ENCODE peak calls at places on chromosomes 3 and 15, in ten cellular contexts. C, I, U, H, N, B, Q, R, O and J are unnamed samples.

GRCh38 chr3:66703501-66703900 is 202.7 kb upstream of the LRIG1 start:
- DNase-seq in C (no peak), I (no peak), U (no peak), H (no peak), N (no peak), B (no peak), Q (peak; percentile 44), R (no peak), O (no peak), J (no peak)

GRCh38 chr15:72835289-72835890 is 51.8 kb upstream of the ADPGK start:
- DNase-seq in C (no peak), I (no peak), U (peak; percentile 80), H (no peak), N (peak; percentile 82), B (no peak), Q (peak; percentile 49), R (no peak), O (no peak), J (no peak)

GRCh38 chr15:98955331-98955730 is 52.3 kb downstream of the PGPEP1L start:
- DNase-seq in C (no peak), I (no peak), U (no peak), H (peak; percentile 82), N (peak; percentile 25), B (no peak), Q (no peak), R (peak; percentile 82), O (peak; percentile 60), J (no peak)

GRCh38 chr3:174821477-174821876 is 37.7 kb upstream of the NAALADL2 start:
- DNase-seq in C (no peak), I (no peak), U (no peak), H (no peak), N (no peak), B (no peak), Q (peak; percentile 71), R (no peak), O (no peak), J (no peak)

GRCh38 chr3:46900356-46900755 is 22.8 kb downstream of the PTH1R start:
- DNase-seq in C (no peak), I (no peak), U (no peak), H (no peak), N (no peak), B (no peak), Q (no peak), R (no peak), O (no peak), J (no peak)

GRCh38 chr15:74297867-74298266 is 61.7 kb downstream of the CCDC33 start:
- DNase-seq in C (no peak), I (no peak), U (no peak), H (no peak), N (no peak), B (no peak), Q (no peak), R (no peak), O (no peak), J (no peak)

GRCh38 chr15:48478581-48478980 is 147.4 kb downstream of the DUT start:
- DNase-seq in C (no peak), I (no peak), U (no peak), H (no peak), N (no peak), B (no peak), Q (peak; percentile 68), R (no peak), O (no peak), J (no peak)

GRCh38 chr15:64286473-64286872 is 69.5 kb downstream of the CSNK1G1 start:
- DNase-seq in C (no peak), I (no peak), U (no peak), H (no peak), N (no peak), B (no peak), Q (no peak), R (no peak), O (no peak), J (no peak)

GRCh38 chr15:63900306-63900705 is 66.6 kb upstream of the HERC1 start:
- DNase-seq in C (peak; percentile 0), I (no peak), U (no peak), H (no peak), N (no peak), B (no peak), Q (no peak), R (no peak), O (no peak), J (no peak)

GRCh38 chr15:78319588-78319987 is 20.2 kb upstream of the SKIC8 start:
- DNase-seq in C (peak; percentile 34), I (no peak), U (no peak), H (peak; percentile 61), N (no peak), B (no peak), Q (no peak), R (no peak), O (no peak), J (no peak)

GRCh38 chr3:40980467-40980866 is 218.8 kb upstream of the CTNNB1 start:
- DNase-seq in C (no peak), I (no peak), U (no peak), H (no peak), N (no peak), B (no peak), Q (no peak), R (no peak), O (no peak), J (no peak)

GRCh38 chr3:170869645-170870593 is at the start of gene RPL22L1:
- DNase-seq in C (peak; percentile 96), I (peak; percentile 95), U (peak; percentile 95), H (peak; percentile 98), N (peak; percentile 97), B (peak; percentile 91), Q (peak; percentile 97), R (peak; percentile 97), O (peak; percentile 93), J (peak; percentile 97)

GRCh38 chr15:96606617-96607016 is 276.1 kb downstream of the NR2F2 start:
- DNase-seq in C (no peak), I (no peak), U (no peak), H (no peak), N (no peak), B (no peak), Q (no peak), R (no peak), O (no peak), J (no peak)

GRCh38 chr15:32774022-32774421 is 56.2 kb downstream of the GREM1 start:
- DNase-seq in C (no peak), I (no peak), U (no peak), H (no peak), N (no peak), B (no peak), Q (peak; percentile 79), R (no peak), O (no peak), J (no peak)

GRCh38 chr15:77064539-77065308 is 6.2 kb downstream of the TSPAN3 start:
- DNase-seq in C (no peak), I (no peak), U (no peak), H (no peak), N (no peak), B (no peak), Q (peak; percentile 70), R (no peak), O (no peak), J (no peak)

GRCh38 chr3:57164217-57164605 is 942 bp downstream of the IL17RD start:
- DNase-seq in C (no peak), I (peak; percentile 29), U (peak; percentile 34), H (peak; percentile 81), N (peak; percentile 55), B (peak; percentile 3), Q (peak; percentile 26), R (no peak), O (peak; percentile 70), J (no peak)
- H3K4me3 ChIP-seq in C (peak overlapping the region; percentile 70), I (peak overlapping the region; percentile 76), U (no peak overlapping the region), H (peak overlapping the region; percentile 64), N (peak overlapping the region; percentile 91), B (no peak overlapping the region), Q (peak overlapping the region; percentile 65), R (peak overlapping the region; percentile 83), O (peak overlapping the region; percentile 92), J (peak overlapping the region; percentile 65)

DNA sequence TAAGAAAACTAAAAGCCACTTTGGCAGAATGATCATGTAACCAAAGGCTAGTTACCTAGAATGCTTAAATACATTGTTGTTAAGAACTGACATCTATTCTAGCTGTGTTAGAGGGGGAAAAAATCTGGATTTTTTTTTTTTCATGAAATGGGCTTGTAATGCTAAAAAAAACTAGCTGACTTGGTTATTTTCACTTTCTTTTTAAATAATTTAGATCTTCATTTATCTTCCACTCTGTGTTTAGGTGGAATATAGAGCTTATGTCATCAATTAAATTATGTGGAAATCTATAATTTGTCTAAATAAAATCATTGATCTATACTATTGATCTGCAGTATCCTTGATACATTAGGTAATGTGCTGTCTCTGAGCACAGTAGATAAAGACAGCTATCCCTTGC is 217.4 kb downstream of the TCF12 start:
- DNase-seq in C (no peak), I (no peak), U (no peak), H (no peak), N (no peak), B (no peak), Q (no peak), R (no peak), O (no peak), J (no peak)
- H3K4me3 ChIP-seq in C (no peak overlapping the region), I (no peak overlapping the region), U (no peak overlapping the region), H (no peak overlapping the region), N (no peak overlapping the region), B (no peak overlapping the region), Q (no peak overlapping the region), R (no peak overlapping the region), O (no peak overlapping the region), J (no peak overlapping the region)

DNA sequence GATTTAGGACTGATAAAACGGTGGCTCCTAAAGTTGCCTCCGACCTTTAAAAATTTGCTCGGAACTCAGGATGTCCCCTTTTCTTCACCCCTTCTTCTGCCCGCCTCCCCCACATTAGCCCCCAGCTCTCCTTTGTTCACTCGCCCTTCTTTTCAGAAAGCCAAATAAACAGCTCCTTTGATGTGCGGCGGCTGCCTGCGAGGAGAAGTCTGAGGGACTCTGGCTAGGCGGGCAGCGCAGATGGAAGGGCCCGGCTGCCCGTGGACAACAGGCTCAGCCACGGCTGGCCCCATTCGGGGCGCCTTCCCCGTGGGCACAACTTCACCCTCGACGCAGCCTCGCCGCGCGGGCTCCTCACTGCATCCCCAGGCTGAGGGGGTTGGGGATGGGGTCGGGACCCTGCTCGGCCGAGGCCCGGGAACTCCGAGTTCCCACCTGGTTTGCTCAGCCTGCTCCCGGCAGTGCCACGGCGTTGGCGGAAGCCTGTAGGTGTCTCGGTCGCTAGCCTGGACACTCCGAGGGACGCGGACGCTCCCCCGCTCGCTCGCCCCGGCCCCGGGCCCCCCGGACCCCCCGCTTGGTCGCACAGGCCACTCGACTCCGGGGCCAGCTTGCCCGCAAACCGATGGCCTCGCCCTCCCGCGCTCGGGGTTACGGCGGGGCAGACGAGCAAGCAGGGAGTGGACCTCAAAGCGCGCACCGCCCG is 897 bp upstream of the TLE3 start:
- DNase-seq in C (peak; percentile 74), I (peak; percentile 67), U (peak; percentile 56), H (peak; percentile 92), N (peak; percentile 89), B (peak; percentile 52), Q (no peak), R (peak; percentile 85), O (no peak), J (peak; percentile 84)
- H3K4me3 ChIP-seq in C (peak overlapping the region; percentile 73), I (peak overlapping the region; percentile 98), U (peak overlapping the region; percentile 22), H (peak overlapping the region; percentile 42), N (peak overlapping the region; percentile 81), B (peak overlapping the region; percentile 86), Q (peak overlapping the region; percentile 60), R (peak overlapping the region; percentile 96), O (peak overlapping the region; percentile 38), J (peak overlapping the region; percentile 86)

DNA sequence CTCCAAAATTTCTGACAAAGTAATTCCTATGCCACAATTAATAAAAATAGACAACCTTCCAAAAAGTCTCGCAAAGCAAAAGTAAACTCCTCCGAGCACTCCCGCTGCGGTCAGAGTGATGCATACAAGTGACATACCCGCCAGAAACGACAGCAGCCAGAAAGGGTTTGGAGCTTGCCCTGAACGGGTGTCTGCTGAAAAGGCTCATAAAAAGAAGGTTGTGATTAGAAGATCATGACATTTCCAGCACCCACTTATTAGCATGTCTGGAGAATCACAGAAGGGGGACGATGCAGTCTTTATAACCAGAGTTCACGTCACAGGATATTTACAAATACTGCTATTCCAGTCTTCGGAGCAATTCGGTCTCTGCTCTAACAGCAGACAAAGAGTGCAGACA is 59.1 kb upstream of the FRMD4B start:
- DNase-seq in C (no peak), I (no peak), U (no peak), H (no peak), N (no peak), B (no peak), Q (no peak), R (no peak), O (no peak), J (no peak)
- H3K4me3 ChIP-seq in C (no peak overlapping the region), I (peak overlapping the region; percentile 23), U (no peak overlapping the region), H (no peak overlapping the region), N (no peak overlapping the region), B (no peak overlapping the region), Q (peak overlapping the region; percentile 32), R (peak overlapping the region; percentile 38), O (no peak overlapping the region), J (peak overlapping the region; percentile 30)